ENCODE peak calls at places on chromosomes 4 and X, in five cellular contexts. I is heart right ventricle, S is ovary, G is uterus, C is tibial artery. Z is an unnamed sample.

GRCh38 chrX:154025230-154025629 is 5.5 kb upstream of the IRAK1 start:
- DNase-seq in I (no peak), G (no peak), S (no peak), C (no peak), Z (no peak)

GRCh38 chrX:119455264-119455663 is 13.0 kb upstream of the SLC25A5 start:
- DNase-seq in I (no peak), G (no peak), C (no peak), S (no peak), Z (no peak)

GRCh38 chr4:25235401-25235800 is 1.6 kb downstream of the PI4K2B start:
- DNase-seq in S (no peak), I (no peak), G (no peak), C (no peak), Z (no peak)

GRCh38 chr4:78149737-78150136 is 92.6 kb downstream of the FRAS1 start:
- DNase-seq in G (no peak), S (no peak), I (no peak), C (no peak), Z (no peak)

GRCh38 chr4:8727546-8728510 is 135.3 kb downstream of the CPZ start:
- DNase-seq in S (no peak), C (peak), G (peak), I (no peak), Z (peak)

GRCh38 chr4:173380987-173381386 is 10.2 kb downstream of the SAP30 start:
- DNase-seq in I (no peak), G (no peak), C (no peak), S (no peak), Z (no peak)

GRCh38 chrX:49164589-49165360 is 2.2 kb downstream of the MAGIX start:
- DNase-seq in C (no peak), I (no peak), S (no peak), G (no peak), Z (no peak)

GRCh38 chr4:120801171-120801758 is 121.3 kb downstream of the PRDM5 start:
- DNase-seq in G (no peak), I (peak), C (peak), S (peak), Z (no peak)

DNA sequence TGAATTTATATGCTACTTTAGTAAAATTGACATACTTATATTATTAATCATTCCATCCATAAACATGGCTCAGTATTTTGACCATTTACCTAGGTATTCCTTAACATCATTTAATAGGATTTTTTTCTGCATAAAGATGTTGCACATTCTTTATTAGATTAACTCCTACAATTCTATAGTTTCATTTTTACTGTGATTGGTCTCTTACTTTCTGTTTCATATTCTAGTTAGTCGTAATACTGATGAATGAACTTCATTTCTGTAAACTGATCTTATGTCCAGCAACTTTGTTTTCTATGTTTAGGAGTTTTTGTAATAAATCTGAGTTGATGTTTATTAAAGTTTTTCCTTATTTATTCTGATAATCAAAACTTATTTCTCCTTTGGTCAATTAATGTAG is 278.2 kb upstream of the CXXC4 start:
- DNase-seq in I (no peak), C (no peak), S (no peak), G (no peak), Z (no peak)
- H3K27ac ChIP-seq in I (no peak), C (no peak), S (no peak), G (no peak), Z (no peak)

DNA sequence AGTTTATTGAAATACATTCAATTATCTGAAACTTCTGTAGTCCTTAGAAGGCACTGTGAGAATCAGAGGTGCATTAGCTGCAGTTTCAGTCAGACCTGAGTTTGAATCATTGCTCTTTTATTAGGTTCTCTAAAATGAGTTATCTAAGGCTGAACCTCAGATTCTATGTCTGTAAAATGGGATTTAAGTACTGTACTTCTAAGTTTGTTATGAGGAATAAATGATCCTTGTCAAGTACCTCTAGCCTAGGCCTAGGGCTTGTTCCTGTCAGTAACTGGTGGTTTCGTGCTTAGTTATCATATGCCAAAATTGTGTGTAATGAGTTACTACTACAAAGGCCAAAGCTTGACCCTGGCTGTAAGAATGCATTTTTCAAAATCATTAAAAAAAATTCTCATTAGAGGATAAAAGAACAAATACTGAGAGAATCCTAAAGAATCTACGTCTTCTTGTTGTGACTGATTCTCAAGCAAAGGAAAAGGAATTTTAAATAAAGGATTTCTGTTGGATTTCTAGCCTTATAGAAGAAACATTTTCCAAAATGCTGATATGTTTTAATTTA is 65.8 kb downstream of the SLIT2 start:
- DNase-seq in C (no peak), S (no peak), G (no peak), I (no peak), Z (no peak)
- H3K4me3 ChIP-seq in C (no peak), S (no peak), G (no peak), I (no peak), Z (no peak)

GRCh38 chr4:98567611-98568010 is 90.8 kb downstream of the TSPAN5 start:
- DNase-seq in S (no peak), C (no peak), G (no peak), I (no peak), Z (no peak)
- H3K27ac ChIP-seq in S (no peak), C (no peak), G (peak), I (no peak), Z (no peak)

DNA sequence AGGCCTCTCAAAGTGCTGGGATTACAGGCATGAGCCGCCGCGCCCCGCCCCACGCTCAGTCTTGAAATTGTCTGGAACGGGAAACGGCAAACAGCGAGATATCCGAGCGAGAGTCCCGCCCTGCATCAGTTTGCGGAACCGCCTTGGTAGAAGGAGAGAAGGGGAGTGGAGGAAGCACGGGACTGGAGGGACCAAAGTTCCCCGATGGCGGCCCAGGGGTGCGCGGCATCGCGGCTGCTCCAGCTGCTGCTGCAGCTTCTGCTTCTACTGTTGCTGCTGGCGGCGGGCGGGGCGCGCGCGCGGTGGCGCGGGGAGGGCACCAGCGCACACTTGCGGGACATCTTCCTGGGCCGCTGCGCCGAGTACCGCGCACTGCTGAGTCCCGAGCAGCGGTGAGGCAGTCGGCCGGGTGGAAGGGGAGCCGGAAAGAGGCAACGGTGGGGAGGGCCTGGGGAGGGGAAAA is at the start of gene BST1:
- DNase-seq in C (peak), I (peak), S (peak), G (peak), Z (peak)
- H3K4me3 ChIP-seq in C (peak), I (peak), S (peak), G (peak), Z (peak)

GRCh38 chrX:132120913-132121312 is 6.9 kb downstream of the FRMD7 start:
- DNase-seq in C (no peak), I (no peak), G (no peak), S (no peak), Z (no peak)

GRCh38 chrX:132118361-132118760 is 9.5 kb downstream of the FRMD7 start:
- DNase-seq in S (no peak), I (no peak), G (no peak), C (no peak), Z (no peak)

GRCh38 chrX:132114607-132115006 is 13.2 kb downstream of the FRMD7 start:
- DNase-seq in G (no peak), C (no peak), S (no peak), I (no peak), Z (no peak)

GRCh38 chrX:132119283-132119682 is 8.5 kb downstream of the FRMD7 start:
- DNase-seq in S (no peak), C (no peak), G (no peak), I (no peak), Z (no peak)

DNA sequence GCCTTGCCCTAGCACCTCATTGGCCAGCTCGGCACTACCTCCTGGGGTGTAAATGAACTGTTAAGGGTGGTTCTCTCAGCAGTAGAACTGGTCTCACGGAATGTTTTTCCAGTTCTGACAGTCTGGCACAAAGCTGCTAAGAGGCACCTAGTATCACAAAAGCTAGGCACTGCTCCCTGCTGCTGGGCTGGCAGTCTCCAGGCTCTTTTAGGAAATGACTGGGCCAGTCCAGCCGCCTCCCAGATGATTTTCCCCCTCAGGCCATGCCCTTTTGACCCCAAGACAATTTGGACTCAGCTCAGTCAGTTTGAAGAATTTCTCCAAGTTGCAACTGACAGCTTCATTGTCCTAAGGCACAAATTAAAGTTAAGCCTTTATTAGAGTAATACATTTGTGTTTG is 8.0 kb downstream of the FRMD7 start:
- DNase-seq in G (peak), C (no peak), S (no peak), I (no peak), Z (no peak)
- H3K27ac ChIP-seq in G (peak), C (peak), S (no peak), I (no peak), Z (no peak)

GRCh38 chr4:6562931-6563901 is 11.8 kb upstream of the MAN2B2 start:
- DNase-seq in G (no peak), I (no peak), C (no peak), S (no peak), Z (no peak)
- H3K4me3 ChIP-seq in G (no peak), I (peak), C (peak), S (peak), Z (peak)

GRCh38 chrX:47704736-47705135 is 45.8 kb upstream of the UXT start:
- DNase-seq in S (no peak), C (no peak), G (no peak), I (no peak), Z (no peak)
- H3K27ac ChIP-seq in S (no peak), C (no peak), G (no peak), I (no peak), Z (no peak)